ENCODE peak calls at places on chromosomes 5 and 9, in four cellular contexts. F is H1, C is mesendoderm, E is IMR-90. X is an unnamed sample.

GRCh38 chr9:85212887-85213286 is 528.9 kb downstream of the AGTPBP1 start:
- DNase-seq in F (no peak), C (peak; percentile 82), E (no peak), X (no peak)

GRCh38 chr5:1205255-1206180 is 4.1 kb downstream of the SLC6A19 start:
- DNase-seq in F (no peak), C (no peak), E (no peak), X (no peak)

GRCh38 chr5:179266291-179267070 is 78.8 kb downstream of the ADAMTS2 start:
- DNase-seq in F (peak; percentile 42), C (no peak), E (no peak), X (no peak)

GRCh38 chr5:143187495-143187894 is 216.0 kb downstream of the NR3C1 start:
- DNase-seq in F (no peak), C (peak; percentile 54), E (no peak), X (no peak)

GRCh38 chr5:31442253-31442820 is 89.6 kb downstream of the DROSHA start:
- DNase-seq in F (no peak), C (no peak), E (peak; percentile 50), X (no peak)

GRCh38 chr5:176362098-176362442 is 506 bp upstream of the KIAA1191 start:
- DNase-seq in F (no peak), C (no peak), E (no peak), X (no peak)

GRCh38 chr5:65721050-65721774 is 697 bp downstream of the SGTB start:
- DNase-seq in F (no peak), C (peak; percentile 64), E (peak; percentile 83), X (peak; percentile 45)

GRCh38 chr5:37047947-37048346 is 171.4 kb downstream of the NIPBL start:
- DNase-seq in F (no peak), C (no peak), E (no peak), X (no peak)

GRCh38 chr9:133116346-133117231 is 4.5 kb downstream of the RALGDS start:
- DNase-seq in F (no peak), C (no peak), E (no peak), X (no peak)

GRCh38 chr9:4497855-4498254 is 7.6 kb downstream of the SLC1A1 start:
- DNase-seq in F (no peak), C (no peak), E (peak; percentile 39), X (no peak)

GRCh38 chr5:54630738-54631369 is 113.3 kb downstream of the SNX18 start:
- DNase-seq in F (no peak), C (no peak), E (peak; percentile 18), X (no peak)

GRCh38 chr5:92513067-92513466 is 1068.0 kb downstream of the NR2F1-AS1 start:
- DNase-seq in F (no peak), C (peak; percentile 3), E (peak; percentile 2), X (no peak)

GRCh38 chr9:107485451-107486043 is 4.0 kb downstream of the KLF4 start:
- DNase-seq in F (no peak), C (no peak), E (no peak), X (no peak)

GRCh38 chr9:79447308-79447605 is 124.5 kb upstream of the TLE4 start:
- DNase-seq in F (no peak), C (no peak), E (no peak), X (no peak)

GRCh38 chr9:21481470-21482057 is 549 bp downstream of the IFNE start:
- DNase-seq in F (no peak), C (no peak), E (no peak), X (no peak)

DNA sequence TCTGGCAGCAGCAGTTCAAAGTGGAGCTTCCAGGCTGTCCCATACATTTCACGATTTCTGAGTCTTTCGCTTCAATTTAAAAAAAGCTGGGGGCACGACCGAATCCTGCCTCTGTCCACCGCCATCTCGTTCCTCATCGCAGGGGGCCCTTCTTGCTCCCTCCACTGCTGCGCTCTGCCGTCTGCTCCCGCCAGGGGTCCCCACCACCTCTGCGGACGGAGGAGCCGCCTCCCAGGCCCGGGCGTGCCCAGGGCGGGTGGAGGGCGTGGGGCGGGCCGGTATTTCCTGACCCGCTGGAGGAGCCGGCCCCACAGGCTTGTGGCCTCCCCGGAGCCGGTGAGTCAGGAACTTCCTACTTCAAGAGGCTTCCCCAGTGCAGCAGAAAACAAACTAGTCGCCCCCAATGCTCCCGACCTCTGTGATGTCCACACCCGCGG is 50.4 kb downstream of the USP20 start:
- DNase-seq in F (peak; percentile 95), C (peak; percentile 91), E (peak; percentile 89), X (peak; percentile 88)
- H3K56ac ChIP-seq in F (no peak overlapping the region), C (peak overlapping the region; percentile 73), E (peak overlapping the region; percentile 5), X (no peak overlapping the region)

GRCh38 chr5:73448451-73449136 is at the start of gene FOXD1:
- DNase-seq in F (peak; percentile 88), C (peak; percentile 94), E (peak; percentile 97), X (peak; percentile 93)

GRCh38 chr5:73446631-73447233 is 1.8 kb downstream of the FOXD1 start:
- DNase-seq in F (peak; percentile 64), C (peak; percentile 41), E (no peak), X (no peak)

GRCh38 chr5:73445708-73446630 is 2.6 kb downstream of the FOXD1 start:
- DNase-seq in F (no peak), C (no peak), E (no peak), X (no peak)

GRCh38 chr5:73448072-73448432 is 525 bp downstream of the FOXD1 start:
- DNase-seq in F (peak; percentile 68), C (peak; percentile 26), E (no peak), X (peak; percentile 50)

DNA sequence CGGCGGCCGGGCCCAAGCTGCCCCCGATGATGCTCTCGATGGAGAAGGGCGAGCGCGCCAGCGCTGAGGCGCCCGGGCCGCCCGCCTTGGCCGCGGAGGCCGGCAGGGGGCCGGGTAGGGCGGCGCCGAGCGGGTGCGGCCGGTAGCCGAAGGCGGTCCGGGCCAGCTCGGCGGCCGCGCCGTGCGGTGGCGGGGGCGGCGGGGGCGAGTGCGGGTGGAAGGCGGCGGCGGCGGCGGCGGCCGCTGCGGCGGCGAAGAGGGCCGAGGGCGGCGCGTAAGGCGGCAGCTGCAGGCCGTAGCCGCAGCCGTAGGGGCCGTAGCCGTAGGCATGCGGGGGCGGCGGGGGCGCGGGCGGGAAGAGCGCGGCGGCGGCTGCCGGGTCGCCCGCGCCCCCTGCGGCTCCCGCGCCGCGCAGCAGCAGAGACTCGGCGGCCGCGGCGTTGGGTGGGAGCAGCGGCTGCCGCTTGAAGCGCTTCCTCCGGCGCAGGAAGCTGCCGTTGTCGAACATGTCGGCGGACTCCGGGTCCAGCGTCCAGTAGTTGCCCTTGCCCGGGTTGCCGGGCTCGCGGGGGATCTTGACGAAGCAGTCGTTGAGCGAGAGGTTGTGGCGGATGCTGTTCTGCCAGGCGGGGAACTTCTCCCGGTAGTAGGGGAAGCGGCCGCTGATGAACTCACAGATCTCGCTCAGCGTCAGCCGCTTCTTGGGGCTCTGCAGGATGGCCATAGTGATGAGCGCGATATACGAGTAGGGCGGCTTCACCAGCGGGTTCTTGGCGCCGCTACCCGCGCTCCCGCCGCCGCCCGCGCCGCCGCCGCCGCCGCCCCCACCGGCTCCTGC is 1.1 kb downstream of the FOXD1 start:
- DNase-seq in F (peak; percentile 78), C (peak; percentile 67), E (peak; percentile 75), X (peak; percentile 72)
- H3K9ac ChIP-seq in F (no peak overlapping the region), C (no peak overlapping the region), E (peak overlapping the region; percentile 91), X (no peak overlapping the region)

DNA sequence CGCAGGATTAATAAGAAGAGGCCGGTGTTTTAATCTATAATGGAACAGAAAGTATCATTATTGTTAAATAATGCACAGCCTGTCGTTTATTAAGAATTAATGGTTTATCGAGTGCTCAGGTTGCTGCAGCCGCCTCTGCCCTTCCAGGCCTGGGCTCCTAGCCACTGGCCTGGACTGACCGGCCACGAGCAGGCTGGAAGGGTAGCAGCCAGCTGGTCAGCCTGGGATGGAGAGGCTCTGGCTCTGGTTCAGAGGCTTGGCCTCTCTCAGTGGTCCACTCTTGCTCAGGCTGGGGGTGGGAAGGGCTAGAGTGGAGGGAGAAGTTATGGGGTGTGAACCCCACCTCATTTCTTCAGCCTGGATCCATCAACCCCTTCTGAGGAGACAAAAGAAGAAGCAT is 68.5 kb downstream of the PCDH1 start:
- DNase-seq in F (no peak), C (no peak), E (no peak), X (no peak)
- H3K27ac ChIP-seq in F (no peak overlapping the region), C (no peak overlapping the region), E (no peak overlapping the region), X (no peak overlapping the region)

GRCh38 chr5:62374090-62374489 is 29.6 kb downstream of the DIMT1 start:
- DNase-seq in F (no peak), C (no peak), E (no peak), X (no peak)

GRCh38 chr5:62373382-62373781 is 30.3 kb downstream of the DIMT1 start:
- DNase-seq in F (no peak), C (no peak), E (no peak), X (no peak)

GRCh38 chr5:62376064-62376463 is 27.6 kb downstream of the DIMT1 start:
- DNase-seq in F (no peak), C (no peak), E (peak; percentile 3), X (no peak)

GRCh38 chr5:62372600-62372999 is 31.1 kb downstream of the DIMT1 start:
- DNase-seq in F (no peak), C (no peak), E (no peak), X (no peak)

DNA sequence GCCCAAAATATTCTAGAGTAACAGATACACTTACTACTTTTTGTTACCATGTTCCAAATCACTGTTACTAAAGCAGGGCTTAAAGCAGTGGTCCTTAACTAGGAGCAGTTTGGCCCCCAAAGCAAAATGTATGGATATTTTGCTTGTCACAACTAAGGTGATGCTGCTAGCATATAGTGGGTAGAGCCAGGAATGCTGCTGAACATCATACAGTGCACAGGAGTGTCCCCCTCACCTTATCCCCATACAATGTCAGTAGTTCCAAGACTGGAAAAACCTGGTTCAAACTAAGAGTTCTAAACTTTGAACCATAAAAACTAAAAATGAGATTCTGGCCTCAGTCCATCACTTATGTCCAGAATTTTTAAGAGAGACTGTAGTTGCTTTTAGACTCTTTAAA is 28.1 kb downstream of the DIMT1 start:
- DNase-seq in F (no peak), C (no peak), E (no peak), X (no peak)
- H3K56ac ChIP-seq in F (no peak overlapping the region), C (no peak overlapping the region), E (no peak overlapping the region), X (no peak overlapping the region)

GRCh38 chr5:177378884-177379883 is 5.0 kb upstream of the SLC34A1 start:
- DNase-seq in F (no peak), C (no peak), E (peak; percentile 97), X (no peak)
- H3K9ac ChIP-seq in F (no peak overlapping the region), C (no peak overlapping the region), E (no peak overlapping the region), X (no peak overlapping the region)

X was measured in H9.